ENCODE peak calls at places on chromosomes 6 and 20, in nine cellular contexts. H is GM23338; X is type B pancreatic cell; M is heart right ventricle; Q is hepatocyte; Z is bronchial epithelial cell; W is A549; P is GM13976; C is CD8-positive, alpha-beta T cell. D is an unnamed sample.

GRCh38 chr6:74870403-74870802 is 335.4 kb downstream of the COL12A1 start:
- DNase-seq in P (no peak), X (no peak), W (no peak), H (peak), M (no peak), Q (peak), C (no peak), Z (no peak), D (no peak)

GRCh38 chr20:50636601-50637539 is 54.5 kb downstream of the RIPOR3 start:
- DNase-seq in Z (no peak), X (no peak), C (no peak), H (peak), W (no peak), M (no peak), P (peak), Q (peak), D (no peak)

GRCh38 chr6:36962874-36963273 is 8.3 kb downstream of the PI16 start:
- DNase-seq in P (peak), C (peak), Z (peak), W (no peak), Q (peak), H (peak), X (no peak), M (peak), D (peak)

GRCh38 chr20:16821211-16822089 is 73.3 kb downstream of the OTOR start:
- DNase-seq in P (peak), M (no peak), X (no peak), W (peak), Z (peak), H (peak), Q (peak), C (no peak), D (peak)

GRCh38 chr6:163806761-163807499 is 392.4 kb downstream of the QKI start:
- DNase-seq in P (no peak), M (no peak), X (no peak), C (no peak), H (no peak), W (no peak), Q (no peak), Z (no peak), D (no peak)

GRCh38 chr6:51289041-51289440 is 470.4 kb downstream of the TFAP2B start:
- DNase-seq in C (no peak), X (no peak), Z (peak), H (no peak), P (no peak), M (no peak), W (no peak), Q (no peak), D (peak)

GRCh38 chr6:21149460-21149859 is 444.1 kb upstream of the SOX4 start:
- DNase-seq in P (no peak), X (no peak), Z (no peak), M (no peak), C (no peak), H (no peak), Q (no peak), W (no peak), D (peak)

GRCh38 chr6:159008656-159009288 is 8.8 kb upstream of the RSPH3 start:
- DNase-seq in C (no peak), P (peak), X (no peak), W (peak), Q (peak), M (no peak), H (peak), Z (peak), D (peak)

GRCh38 chr6:132115714-132116366 is 164.7 kb upstream of the CCN2 start:
- DNase-seq in Q (no peak), Z (peak), X (no peak), W (no peak), C (no peak), P (no peak), M (no peak), H (no peak), D (peak)

GRCh38 chr6:35451354-35452185 is 568 bp upstream of the FANCE start:
- DNase-seq in W (no peak), Z (no peak), X (no peak), P (no peak), M (peak), C (no peak), H (peak), Q (no peak), D (no peak)

GRCh38 chr20:51187318-51187717 is 164.4 kb upstream of the KCNG1 start:
- DNase-seq in C (no peak), Z (no peak), Q (no peak), W (no peak), P (no peak), M (no peak), H (no peak), X (no peak), D (no peak)

GRCh38 chr6:134826889-134827737 is 122.8 kb downstream of the ALDH8A1 start:
- DNase-seq in M (peak), Z (peak), P (no peak), C (no peak), X (no peak), W (no peak), H (no peak), Q (no peak), D (peak)

GRCh38 chr20:45835230-45836224 is 1.9 kb downstream of the SNX21 start:
- DNase-seq in C (no peak), P (no peak), X (no peak), W (no peak), Q (no peak), H (no peak), Z (peak), M (peak), D (peak)

GRCh38 chr6:79631800-79632172 is 657 bp downstream of the SH3BGRL2 start:
- DNase-seq in W (no peak), M (no peak), Q (no peak), H (no peak), X (no peak), P (no peak), Z (no peak), C (no peak), D (no peak)

GRCh38 chr6:76043690-76044089 is 28.8 kb downstream of the IMPG1 start:
- DNase-seq in W (no peak), M (no peak), C (no peak), Q (no peak), X (no peak), P (no peak), H (no peak), Z (peak), D (peak)

GRCh38 chr6:13283340-13283739 is 45.0 kb downstream of the TBC1D7 start:
- DNase-seq in P (no peak), C (no peak), W (no peak), Q (no peak), Z (no peak), M (no peak), H (no peak), X (no peak), D (no peak)

GRCh38 chr20:24942679-24943078 is 6.4 kb upstream of the CST7 start:
- DNase-seq in W (no peak), C (no peak), H (no peak), X (peak), P (no peak), Q (no peak), M (no peak), Z (no peak), D (no peak)

GRCh38 chr6:4084444-4085328 is 5.7 kb upstream of the FAM217A start:
- DNase-seq in H (no peak), P (no peak), C (no peak), Q (no peak), X (no peak), W (no peak), Z (no peak), M (no peak), D (no peak)

GRCh38 chr6:31657406-31658157 is 1.9 kb downstream of the APOM start:
- DNase-seq in H (no peak), X (no peak), P (no peak), M (no peak), C (no peak), Z (no peak), W (no peak), Q (no peak), D (no peak)

GRCh38 chr6:9139762-9140161 is 704.4 kb upstream of the SLC35B3 start:
- DNase-seq in M (no peak), P (no peak), H (no peak), X (no peak), W (no peak), Z (peak), C (no peak), Q (no peak), D (peak)

GRCh38 chr6:168480481-168480880 is 39.5 kb downstream of the SMOC2 start:
- DNase-seq in M (no peak), C (no peak), Z (no peak), W (no peak), Q (no peak), P (no peak), H (no peak), X (no peak), D (no peak)

GRCh38 chr20:36341331-36342020 is 35.3 kb downstream of the DLGAP4 start:
- DNase-seq in W (no peak), Z (no peak), M (no peak), C (no peak), X (no peak), P (no peak), Q (no peak), H (no peak), D (no peak)

GRCh38 chr6:158353851-158354508 is 41.7 kb downstream of the TULP4 start:
- DNase-seq in H (no peak), P (no peak), M (no peak), W (no peak), Z (peak), X (no peak), C (no peak), Q (no peak), D (peak)

GRCh38 chr6:156189714-156190113 is 587.5 kb upstream of the ARID1B start:
- DNase-seq in H (no peak), W (no peak), C (no peak), X (no peak), Z (peak), M (no peak), P (no peak), Q (no peak), D (peak)

GRCh38 chr6:156190270-156190669 is 586.9 kb upstream of the ARID1B start:
- DNase-seq in X (no peak), Q (no peak), C (no peak), Z (no peak), H (no peak), M (no peak), W (no peak), P (no peak), D (no peak)

GRCh38 chr6:156191895-156192294 is 585.3 kb upstream of the ARID1B start:
- DNase-seq in W (no peak), P (no peak), H (no peak), X (no peak), C (no peak), Z (no peak), Q (no peak), M (no peak), D (no peak)

GRCh38 chr6:156197513-156197912 is 579.7 kb upstream of the ARID1B start:
- DNase-seq in Z (no peak), X (no peak), C (no peak), P (no peak), Q (no peak), W (no peak), M (no peak), H (no peak), D (no peak)

DNA sequence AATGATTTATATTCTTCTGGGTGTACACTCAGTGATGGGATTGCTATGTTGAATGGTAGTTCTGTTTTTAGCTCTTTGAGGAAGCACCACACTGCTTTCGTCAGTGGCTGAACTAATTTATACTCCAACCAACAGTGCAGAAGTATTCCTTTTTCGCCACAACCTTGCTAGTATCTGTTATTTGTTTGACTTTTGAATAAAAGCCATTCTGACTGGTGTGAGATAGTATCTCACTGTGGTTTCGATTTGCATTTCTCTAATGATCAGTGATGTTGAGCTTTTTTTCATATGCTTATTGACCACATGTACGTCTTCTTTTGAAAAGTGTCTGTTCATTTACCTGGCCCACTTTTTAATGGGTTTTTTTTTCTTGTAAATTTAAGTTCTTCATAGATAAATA is 583.8 kb upstream of the ARID1B start:
- DNase-seq in C (no peak), W (no peak), M (no peak), X (no peak), P (no peak), Z (no peak), Q (no peak), H (no peak), D (no peak)
- TF ChIP-seq CTCF in C (no peak), W (no peak), M (no peak), X (no peak), P (no peak), Z (no peak), Q (no peak), H (no peak), D (no peak)

GRCh38 chr20:19602660-19603389 is 155.2 kb upstream of the RIN2 start:
- DNase-seq in Q (no peak), M (no peak), C (no peak), Z (no peak), H (no peak), P (no peak), X (no peak), W (no peak), D (no peak)
- TF ChIP-seq CTCF in Q (no peak), M (no peak), C (no peak), Z (no peak), H (no peak), P (no peak), X (no peak), W (no peak), D (no peak)

GRCh38 chr6:89314692-89315091 is 407 bp downstream of the GABRR2 start:
- DNase-seq in M (no peak), Z (no peak), W (no peak), Q (no peak), P (no peak), X (no peak), H (no peak), C (no peak), D (no peak)

GRCh38 chr6:89313006-89313405 is 2.1 kb downstream of the GABRR2 start:
- DNase-seq in Q (peak), P (no peak), C (no peak), H (peak), X (no peak), W (no peak), M (peak), Z (peak), D (peak)

GRCh38 chr6:89310929-89311328 is 4.2 kb downstream of the GABRR2 start:
- DNase-seq in W (no peak), Q (peak), P (no peak), Z (no peak), H (no peak), M (no peak), X (no peak), C (no peak), D (peak)

GRCh38 chr6:89311530-89311852 is 3.6 kb downstream of the GABRR2 start:
- DNase-seq in X (no peak), P (no peak), M (no peak), H (no peak), Z (no peak), C (no peak), W (no peak), Q (no peak), D (no peak)

DNA sequence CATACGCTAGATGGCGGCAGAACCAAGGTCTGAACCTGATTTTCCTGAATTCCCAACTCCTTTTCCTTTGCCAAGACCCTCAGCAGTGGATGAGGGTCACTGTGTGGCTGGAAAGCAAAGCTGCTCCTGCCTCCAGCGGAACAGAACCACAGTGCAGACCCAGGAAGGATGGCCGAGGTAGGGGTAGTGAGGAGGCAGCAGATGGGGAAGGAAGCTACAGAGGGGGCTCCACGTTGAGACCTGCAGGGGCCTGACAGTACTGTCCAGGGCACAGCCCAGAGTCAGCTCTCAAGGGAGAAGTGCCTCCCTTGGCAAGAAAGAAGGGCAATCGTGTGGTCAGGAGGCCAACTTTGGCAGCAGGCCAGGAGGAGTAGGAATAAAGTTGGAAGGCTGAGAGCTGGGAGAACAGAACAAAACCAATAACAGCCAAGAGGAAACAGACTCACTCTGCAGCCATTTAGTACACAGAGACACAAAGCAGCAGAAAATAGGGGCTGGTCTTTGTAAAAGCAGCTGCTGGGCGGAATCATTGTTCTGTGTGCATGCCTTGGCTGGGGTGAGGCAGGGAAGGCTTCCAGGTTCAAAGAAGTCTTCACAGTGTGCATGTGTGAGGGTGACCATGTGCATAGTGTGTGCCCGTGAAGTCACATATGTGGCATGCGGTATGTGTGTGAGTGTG is 3.1 kb downstream of the GABRR2 start:
- DNase-seq in Q (peak), X (no peak), M (peak), Z (peak), H (peak), P (no peak), W (no peak), C (no peak), D (peak)
- TF ChIP-seq CTCF in Q (peak), X (peak), M (peak), Z (peak), H (peak), P (no peak), W (peak), C (no peak), D (peak)

GRCh38 chr6:41097467-41098090 is 24.8 kb downstream of the NFYA start:
- DNase-seq in H (no peak), Z (no peak), P (no peak), M (no peak), C (no peak), X (no peak), W (no peak), Q (no peak), D (no peak)
- TF ChIP-seq CTCF in H (no peak), Z (no peak), P (no peak), M (no peak), C (no peak), X (no peak), W (no peak), Q (no peak), D (no peak)

GRCh38 chr20:11426938-11427337 is 490.8 kb upstream of the BTBD3 start:
- DNase-seq in C (no peak), P (no peak), M (no peak), W (no peak), H (no peak), X (no peak), Q (no peak), Z (no peak), D (no peak)
- TF ChIP-seq CTCF in C (no peak), P (no peak), M (no peak), W (no peak), H (no peak), X (no peak), Q (no peak), Z (no peak), D (no peak)

DNA sequence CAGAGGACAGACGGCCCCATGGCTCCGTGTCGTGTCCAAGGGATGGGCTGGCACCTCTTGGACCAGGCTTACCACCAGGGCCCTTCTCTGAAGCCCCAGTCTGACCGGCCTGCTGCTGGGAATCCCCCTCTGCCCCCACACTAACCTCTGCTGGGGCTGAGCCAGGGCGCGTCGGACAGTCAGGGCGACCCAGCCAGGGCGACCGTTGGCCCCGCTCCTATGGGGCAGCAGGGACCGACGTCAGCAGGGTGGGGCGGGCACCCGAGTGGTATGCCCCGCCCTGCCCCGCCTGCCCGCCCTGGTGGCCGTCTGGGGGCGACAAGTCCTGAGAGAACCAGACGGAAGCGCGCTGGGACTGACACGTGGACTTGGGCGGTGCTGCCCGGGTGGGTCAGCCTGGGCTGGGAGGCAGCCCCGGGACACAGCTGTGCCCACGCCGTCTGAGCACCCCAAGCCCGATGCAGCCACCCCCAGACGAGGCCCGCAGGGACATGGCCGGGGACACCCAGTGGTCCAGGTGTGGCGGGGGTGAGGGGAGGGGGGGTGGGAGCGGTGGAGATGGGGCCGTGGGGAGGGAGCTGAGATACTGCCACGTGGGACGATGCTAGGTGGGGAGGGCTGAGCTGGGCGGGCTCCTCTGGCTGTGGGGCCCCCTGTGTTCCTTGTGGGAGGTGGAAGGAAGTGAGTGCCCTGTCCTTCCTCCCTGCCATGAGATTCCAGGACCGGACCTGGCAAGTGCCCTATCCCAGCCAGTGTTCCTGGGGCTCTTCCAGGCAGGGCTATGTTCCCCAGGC is at the start of gene SLC17A9:
- DNase-seq in C (peak), Q (peak), P (peak), M (no peak), H (peak), X (no peak), W (no peak), Z (no peak), D (no peak)
- TF ChIP-seq CTCF in C (no peak), Q (no peak), P (no peak), M (no peak), H (no peak), X (no peak), W (no peak), Z (no peak), D (no peak)

GRCh38 chr6:139337830-139338229 is 36.6 kb downstream of the CITED2 start:
- DNase-seq in H (no peak), W (no peak), P (no peak), X (no peak), C (no peak), Q (no peak), M (no peak), Z (peak), D (peak)
- TF ChIP-seq CTCF in H (no peak), W (no peak), P (no peak), X (no peak), C (no peak), Q (no peak), M (no peak), Z (no peak), D (no peak)

GRCh38 chr20:59948828-59949720 is 8.9 kb downstream of the FAM217B start:
- DNase-seq in Z (peak), X (no peak), W (no peak), Q (peak), P (peak), H (peak), C (no peak), M (peak), D (peak)
- TF ChIP-seq CTCF in Z (peak), X (peak), W (peak), Q (peak), P (peak), H (peak), C (peak), M (peak), D (peak)

DNA sequence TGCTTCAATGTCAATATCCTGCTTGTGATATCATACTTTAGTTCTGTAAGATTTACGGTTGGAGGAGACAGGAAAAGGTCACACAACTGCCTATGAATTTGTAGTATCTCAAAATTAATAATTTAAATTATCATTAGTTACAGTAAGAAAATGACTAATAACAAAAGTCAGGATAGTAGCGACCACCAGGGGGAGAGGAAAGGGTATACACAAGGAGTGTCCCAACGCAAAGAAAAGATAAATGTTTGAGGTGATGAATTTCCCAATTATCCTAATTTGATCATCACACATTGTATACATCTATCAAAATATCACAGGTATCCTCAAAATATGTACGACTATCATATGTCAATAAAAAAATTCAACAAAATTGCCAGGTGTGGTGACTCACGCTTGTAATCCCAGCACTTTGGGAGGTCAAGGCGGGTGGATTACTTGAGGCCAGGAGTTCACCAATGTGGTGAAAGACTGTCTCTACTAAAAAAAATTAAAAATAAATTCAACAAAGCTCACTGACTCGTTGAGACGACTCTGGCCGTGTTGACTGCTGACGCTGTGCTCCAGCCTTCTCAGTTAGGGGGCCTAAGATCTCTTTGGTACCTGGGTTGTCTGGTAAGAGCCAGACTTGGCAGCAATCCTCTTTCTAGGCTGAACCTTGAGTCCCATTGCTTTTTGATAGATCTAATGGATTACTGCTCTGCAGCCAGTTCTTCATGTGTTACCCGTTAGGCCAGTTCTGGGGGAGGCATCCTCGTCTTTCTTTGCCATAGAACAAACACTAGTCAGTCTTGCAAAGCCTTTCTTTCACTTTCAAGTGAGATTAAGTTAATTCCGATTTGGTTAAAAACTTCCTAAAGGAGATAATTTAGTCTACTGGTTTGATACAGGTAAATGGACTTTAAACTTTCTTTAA is 9.0 kb upstream of the OVOL2 start:
- DNase-seq in H (peak), P (no peak), X (no peak), Q (no peak), W (no peak), M (no peak), Z (peak), C (no peak), D (peak)
- TF ChIP-seq CTCF in H (peak), P (no peak), X (peak), Q (peak), W (no peak), M (no peak), Z (no peak), C (no peak), D (no peak)